ENCODE peak calls at places on chromosomes 11 and 22, in ten cellular contexts. One of them, this sample, is unnamed.
A peak's percentile ranks its signal among the peaks of the same experiment; 100 is the strongest.

GRCh38 chr11:122642971-122643370 is 12.6 kb upstream of the UBASH3B start:
- DNase-seq in NCI-H2171: no peak
- DNase-seq in activated CD8-positive, alpha-beta T cell treated with anti-CD3 and anti-CD28 coated beads, Interleukin-2, amount 10 ng/mL, durations not matched to agents 7 days and 5 days: no peak
- DNase-seq in stimulated activated CD8-positive, alpha-beta memory T cell treated with anti-CD3 and anti-CD28 coated beads, Interleukin-4, amount 100 ng/mL, for 1 hour: no peak
- DNase-seq in Caco-2: no peak
- DNase-seq in NCI-H345: no peak
- DNase-seq in stimulated activated CD4-positive, alpha-beta T cell treated with anti-CD3 and anti-CD28 coated beads, Interleukin-2, amount 100 ng/mL, for 4 hours: no peak
- DNase-seq in nucleus accumbens: no peak
- DNase-seq in activated CD4-positive, CD25-positive, alpha-beta regulatory T cell: no peak
- DNase-seq in DMS 273 treated with DMSO at 0.1 percent for 48 hours: no peak
- DNase-seq in this sample: no peak

GRCh38 chr11:66700337-66700736 is 22.6 kb upstream of the RBM4B start:
- DNase-seq in NCI-H2171: no peak
- DNase-seq in activated CD8-positive, alpha-beta T cell treated with anti-CD3 and anti-CD28 coated beads, Interleukin-2, amount 10 ng/mL, durations not matched to agents 7 days and 5 days: no peak
- DNase-seq in stimulated activated CD8-positive, alpha-beta memory T cell treated with anti-CD3 and anti-CD28 coated beads, Interleukin-4, amount 100 ng/mL, for 1 hour: no peak
- DNase-seq in Caco-2: no peak
- DNase-seq in NCI-H345: no peak
- DNase-seq in stimulated activated CD4-positive, alpha-beta T cell treated with anti-CD3 and anti-CD28 coated beads, Interleukin-2, amount 100 ng/mL, for 4 hours: no peak
- DNase-seq in nucleus accumbens: no peak
- DNase-seq in activated CD4-positive, CD25-positive, alpha-beta regulatory T cell: no peak
- DNase-seq in DMS 273 treated with DMSO at 0.1 percent for 48 hours: no peak
- DNase-seq in this sample: no peak

GRCh38 chr22:37203354-37204044 is 8.8 kb downstream of the SSTR3 start:
- DNase-seq in NCI-H2171: no peak
- DNase-seq in activated CD8-positive, alpha-beta T cell treated with anti-CD3 and anti-CD28 coated beads, Interleukin-2, amount 10 ng/mL, durations not matched to agents 7 days and 5 days: no peak
- DNase-seq in stimulated activated CD8-positive, alpha-beta memory T cell treated with anti-CD3 and anti-CD28 coated beads, Interleukin-4, amount 100 ng/mL, for 1 hour: no peak
- DNase-seq in Caco-2: peak; percentile 32
- DNase-seq in NCI-H345: no peak
- DNase-seq in stimulated activated CD4-positive, alpha-beta T cell treated with anti-CD3 and anti-CD28 coated beads, Interleukin-2, amount 100 ng/mL, for 4 hours: no peak
- DNase-seq in nucleus accumbens: no peak
- DNase-seq in activated CD4-positive, CD25-positive, alpha-beta regulatory T cell: no peak
- DNase-seq in DMS 273 treated with DMSO at 0.1 percent for 48 hours: no peak
- DNase-seq in this sample: no peak

GRCh38 chr11:62324738-62325556 is 12.3 kb upstream of the ASRGL1 start:
- DNase-seq in NCI-H2171: no peak
- DNase-seq in activated CD8-positive, alpha-beta T cell treated with anti-CD3 and anti-CD28 coated beads, Interleukin-2, amount 10 ng/mL, durations not matched to agents 7 days and 5 days: peak; percentile 79
- DNase-seq in stimulated activated CD8-positive, alpha-beta memory T cell treated with anti-CD3 and anti-CD28 coated beads, Interleukin-4, amount 100 ng/mL, for 1 hour: no peak
- DNase-seq in Caco-2: peak; percentile 46
- DNase-seq in NCI-H345: peak; percentile 18
- DNase-seq in stimulated activated CD4-positive, alpha-beta T cell treated with anti-CD3 and anti-CD28 coated beads, Interleukin-2, amount 100 ng/mL, for 4 hours: peak; percentile 22
- DNase-seq in nucleus accumbens: peak; percentile 57
- DNase-seq in activated CD4-positive, CD25-positive, alpha-beta regulatory T cell: peak; percentile 20
- DNase-seq in DMS 273 treated with DMSO at 0.1 percent for 48 hours: no peak
- DNase-seq in this sample: peak; percentile 13

GRCh38 chr11:116033931-116034553 is 529.8 kb upstream of the CADM1 start:
- DNase-seq in NCI-H2171: peak; percentile 17
- DNase-seq in activated CD8-positive, alpha-beta T cell treated with anti-CD3 and anti-CD28 coated beads, Interleukin-2, amount 10 ng/mL, durations not matched to agents 7 days and 5 days: no peak
- DNase-seq in stimulated activated CD8-positive, alpha-beta memory T cell treated with anti-CD3 and anti-CD28 coated beads, Interleukin-4, amount 100 ng/mL, for 1 hour: no peak
- DNase-seq in Caco-2: no peak
- DNase-seq in NCI-H345: peak; percentile 86
- DNase-seq in stimulated activated CD4-positive, alpha-beta T cell treated with anti-CD3 and anti-CD28 coated beads, Interleukin-2, amount 100 ng/mL, for 4 hours: no peak
- DNase-seq in nucleus accumbens: no peak
- DNase-seq in activated CD4-positive, CD25-positive, alpha-beta regulatory T cell: no peak
- DNase-seq in DMS 273 treated with DMSO at 0.1 percent for 48 hours: no peak
- DNase-seq in this sample: no peak

GRCh38 chr11:64007160-64007628 is 21.0 kb downstream of the OTUB1 start:
- DNase-seq in NCI-H2171: no peak
- DNase-seq in activated CD8-positive, alpha-beta T cell treated with anti-CD3 and anti-CD28 coated beads, Interleukin-2, amount 10 ng/mL, durations not matched to agents 7 days and 5 days: no peak
- DNase-seq in stimulated activated CD8-positive, alpha-beta memory T cell treated with anti-CD3 and anti-CD28 coated beads, Interleukin-4, amount 100 ng/mL, for 1 hour: no peak
- DNase-seq in Caco-2: no peak
- DNase-seq in NCI-H345: no peak
- DNase-seq in stimulated activated CD4-positive, alpha-beta T cell treated with anti-CD3 and anti-CD28 coated beads, Interleukin-2, amount 100 ng/mL, for 4 hours: no peak
- DNase-seq in nucleus accumbens: no peak
- DNase-seq in activated CD4-positive, CD25-positive, alpha-beta regulatory T cell: no peak
- DNase-seq in DMS 273 treated with DMSO at 0.1 percent for 48 hours: no peak
- DNase-seq in this sample: no peak

GRCh38 chr11:118935381-118935780 is 9.7 kb upstream of the BCL9L start:
- DNase-seq in NCI-H2171: no peak
- DNase-seq in activated CD8-positive, alpha-beta T cell treated with anti-CD3 and anti-CD28 coated beads, Interleukin-2, amount 10 ng/mL, durations not matched to agents 7 days and 5 days: no peak
- DNase-seq in stimulated activated CD8-positive, alpha-beta memory T cell treated with anti-CD3 and anti-CD28 coated beads, Interleukin-4, amount 100 ng/mL, for 1 hour: no peak
- DNase-seq in Caco-2: no peak
- DNase-seq in NCI-H345: no peak
- DNase-seq in stimulated activated CD4-positive, alpha-beta T cell treated with anti-CD3 and anti-CD28 coated beads, Interleukin-2, amount 100 ng/mL, for 4 hours: no peak
- DNase-seq in nucleus accumbens: no peak
- DNase-seq in activated CD4-positive, CD25-positive, alpha-beta regulatory T cell: no peak
- DNase-seq in DMS 273 treated with DMSO at 0.1 percent for 48 hours: no peak
- DNase-seq in this sample: no peak

GRCh38 chr11:125442946-125443345 is 53.1 kb downstream of the FEZ1 start:
- DNase-seq in NCI-H2171: no peak
- DNase-seq in activated CD8-positive, alpha-beta T cell treated with anti-CD3 and anti-CD28 coated beads, Interleukin-2, amount 10 ng/mL, durations not matched to agents 7 days and 5 days: no peak
- DNase-seq in stimulated activated CD8-positive, alpha-beta memory T cell treated with anti-CD3 and anti-CD28 coated beads, Interleukin-4, amount 100 ng/mL, for 1 hour: no peak
- DNase-seq in Caco-2: peak; percentile 14
- DNase-seq in NCI-H345: no peak
- DNase-seq in stimulated activated CD4-positive, alpha-beta T cell treated with anti-CD3 and anti-CD28 coated beads, Interleukin-2, amount 100 ng/mL, for 4 hours: no peak
- DNase-seq in nucleus accumbens: no peak
- DNase-seq in activated CD4-positive, CD25-positive, alpha-beta regulatory T cell: no peak
- DNase-seq in DMS 273 treated with DMSO at 0.1 percent for 48 hours: no peak
- DNase-seq in this sample: no peak

GRCh38 chr11:250740-251299 is 14.0 kb downstream of the PSMD13 start:
- DNase-seq in NCI-H2171: no peak
- DNase-seq in activated CD8-positive, alpha-beta T cell treated with anti-CD3 and anti-CD28 coated beads, Interleukin-2, amount 10 ng/mL, durations not matched to agents 7 days and 5 days: peak; percentile 90
- DNase-seq in stimulated activated CD8-positive, alpha-beta memory T cell treated with anti-CD3 and anti-CD28 coated beads, Interleukin-4, amount 100 ng/mL, for 1 hour: peak; percentile 72
- DNase-seq in Caco-2: peak; percentile 57
- DNase-seq in NCI-H345: no peak
- DNase-seq in stimulated activated CD4-positive, alpha-beta T cell treated with anti-CD3 and anti-CD28 coated beads, Interleukin-2, amount 100 ng/mL, for 4 hours: peak; percentile 67
- DNase-seq in nucleus accumbens: peak; percentile 49
- DNase-seq in activated CD4-positive, CD25-positive, alpha-beta regulatory T cell: peak; percentile 64
- DNase-seq in DMS 273 treated with DMSO at 0.1 percent for 48 hours: no peak
- DNase-seq in this sample: peak; percentile 29

GRCh38 chr11:134667505-134667904 is 255.5 kb upstream of the B3GAT1 start:
- DNase-seq in NCI-H2171: no peak
- DNase-seq in activated CD8-positive, alpha-beta T cell treated with anti-CD3 and anti-CD28 coated beads, Interleukin-2, amount 10 ng/mL, durations not matched to agents 7 days and 5 days: no peak
- DNase-seq in stimulated activated CD8-positive, alpha-beta memory T cell treated with anti-CD3 and anti-CD28 coated beads, Interleukin-4, amount 100 ng/mL, for 1 hour: no peak
- DNase-seq in Caco-2: peak; percentile 19
- DNase-seq in NCI-H345: no peak
- DNase-seq in stimulated activated CD4-positive, alpha-beta T cell treated with anti-CD3 and anti-CD28 coated beads, Interleukin-2, amount 100 ng/mL, for 4 hours: no peak
- DNase-seq in nucleus accumbens: no peak
- DNase-seq in activated CD4-positive, CD25-positive, alpha-beta regulatory T cell: no peak
- DNase-seq in DMS 273 treated with DMSO at 0.1 percent for 48 hours: no peak
- DNase-seq in this sample: no peak

GRCh38 chr11:45089845-45090499 is 56.5 kb upstream of the PRDM11 start:
- DNase-seq in NCI-H2171: no peak
- DNase-seq in activated CD8-positive, alpha-beta T cell treated with anti-CD3 and anti-CD28 coated beads, Interleukin-2, amount 10 ng/mL, durations not matched to agents 7 days and 5 days: no peak
- DNase-seq in stimulated activated CD8-positive, alpha-beta memory T cell treated with anti-CD3 and anti-CD28 coated beads, Interleukin-4, amount 100 ng/mL, for 1 hour: no peak
- DNase-seq in Caco-2: no peak
- DNase-seq in NCI-H345: no peak
- DNase-seq in stimulated activated CD4-positive, alpha-beta T cell treated with anti-CD3 and anti-CD28 coated beads, Interleukin-2, amount 100 ng/mL, for 4 hours: no peak
- DNase-seq in nucleus accumbens: no peak
- DNase-seq in activated CD4-positive, CD25-positive, alpha-beta regulatory T cell: no peak
- DNase-seq in DMS 273 treated with DMSO at 0.1 percent for 48 hours: no peak
- DNase-seq in this sample: no peak

GRCh38 chr22:48099251-48099650 is 1336.8 kb downstream of the TBC1D22A start:
- DNase-seq in NCI-H2171: no peak
- DNase-seq in activated CD8-positive, alpha-beta T cell treated with anti-CD3 and anti-CD28 coated beads, Interleukin-2, amount 10 ng/mL, durations not matched to agents 7 days and 5 days: no peak
- DNase-seq in stimulated activated CD8-positive, alpha-beta memory T cell treated with anti-CD3 and anti-CD28 coated beads, Interleukin-4, amount 100 ng/mL, for 1 hour: no peak
- DNase-seq in Caco-2: no peak
- DNase-seq in NCI-H345: no peak
- DNase-seq in stimulated activated CD4-positive, alpha-beta T cell treated with anti-CD3 and anti-CD28 coated beads, Interleukin-2, amount 100 ng/mL, for 4 hours: no peak
- DNase-seq in nucleus accumbens: no peak
- DNase-seq in activated CD4-positive, CD25-positive, alpha-beta regulatory T cell: no peak
- DNase-seq in DMS 273 treated with DMSO at 0.1 percent for 48 hours: no peak
- DNase-seq in this sample: no peak

GRCh38 chr22:44068422-44069191 is 44.5 kb downstream of the PARVB start:
- DNase-seq in NCI-H2171: no peak
- DNase-seq in activated CD8-positive, alpha-beta T cell treated with anti-CD3 and anti-CD28 coated beads, Interleukin-2, amount 10 ng/mL, durations not matched to agents 7 days and 5 days: no peak
- DNase-seq in stimulated activated CD8-positive, alpha-beta memory T cell treated with anti-CD3 and anti-CD28 coated beads, Interleukin-4, amount 100 ng/mL, for 1 hour: no peak
- DNase-seq in Caco-2: no peak
- DNase-seq in NCI-H345: no peak
- DNase-seq in stimulated activated CD4-positive, alpha-beta T cell treated with anti-CD3 and anti-CD28 coated beads, Interleukin-2, amount 100 ng/mL, for 4 hours: no peak
- DNase-seq in nucleus accumbens: peak; percentile 27
- DNase-seq in activated CD4-positive, CD25-positive, alpha-beta regulatory T cell: no peak
- DNase-seq in DMS 273 treated with DMSO at 0.1 percent for 48 hours: no peak
- DNase-seq in this sample: no peak

GRCh38 chr11:73965076-73965763 is 14.4 kb downstream of the DNAJB13 start:
- DNase-seq in NCI-H2171: no peak
- DNase-seq in activated CD8-positive, alpha-beta T cell treated with anti-CD3 and anti-CD28 coated beads, Interleukin-2, amount 10 ng/mL, durations not matched to agents 7 days and 5 days: no peak
- DNase-seq in stimulated activated CD8-positive, alpha-beta memory T cell treated with anti-CD3 and anti-CD28 coated beads, Interleukin-4, amount 100 ng/mL, for 1 hour: no peak
- DNase-seq in Caco-2: peak; percentile 37
- DNase-seq in NCI-H345: no peak
- DNase-seq in stimulated activated CD4-positive, alpha-beta T cell treated with anti-CD3 and anti-CD28 coated beads, Interleukin-2, amount 100 ng/mL, for 4 hours: no peak
- DNase-seq in nucleus accumbens: no peak
- DNase-seq in activated CD4-positive, CD25-positive, alpha-beta regulatory T cell: no peak
- DNase-seq in DMS 273 treated with DMSO at 0.1 percent for 48 hours: no peak
- DNase-seq in this sample: no peak

GRCh38 chr11:114395776-114396175 is 4.5 kb downstream of the C11orf71 start:
- DNase-seq in NCI-H2171: no peak
- DNase-seq in activated CD8-positive, alpha-beta T cell treated with anti-CD3 and anti-CD28 coated beads, Interleukin-2, amount 10 ng/mL, durations not matched to agents 7 days and 5 days: no peak
- DNase-seq in stimulated activated CD8-positive, alpha-beta memory T cell treated with anti-CD3 and anti-CD28 coated beads, Interleukin-4, amount 100 ng/mL, for 1 hour: no peak
- DNase-seq in Caco-2: no peak
- DNase-seq in NCI-H345: no peak
- DNase-seq in stimulated activated CD4-positive, alpha-beta T cell treated with anti-CD3 and anti-CD28 coated beads, Interleukin-2, amount 100 ng/mL, for 4 hours: no peak
- DNase-seq in nucleus accumbens: no peak
- DNase-seq in activated CD4-positive, CD25-positive, alpha-beta regulatory T cell: no peak
- DNase-seq in DMS 273 treated with DMSO at 0.1 percent for 48 hours: no peak
- DNase-seq in this sample: no peak

GRCh38 chr11:1086171-1087102 is 11.8 kb downstream of the MUC2 start:
- DNase-seq in NCI-H2171: no peak
- DNase-seq in activated CD8-positive, alpha-beta T cell treated with anti-CD3 and anti-CD28 coated beads, Interleukin-2, amount 10 ng/mL, durations not matched to agents 7 days and 5 days: no peak
- DNase-seq in stimulated activated CD8-positive, alpha-beta memory T cell treated with anti-CD3 and anti-CD28 coated beads, Interleukin-4, amount 100 ng/mL, for 1 hour: no peak
- DNase-seq in Caco-2: peak; percentile 30
- DNase-seq in NCI-H345: no peak
- DNase-seq in stimulated activated CD4-positive, alpha-beta T cell treated with anti-CD3 and anti-CD28 coated beads, Interleukin-2, amount 100 ng/mL, for 4 hours: no peak
- DNase-seq in nucleus accumbens: no peak
- DNase-seq in activated CD4-positive, CD25-positive, alpha-beta regulatory T cell: no peak
- DNase-seq in DMS 273 treated with DMSO at 0.1 percent for 48 hours: no peak
- DNase-seq in this sample: no peak

This sample was measured in midbrain.